ENCODE peak calls at places on chromosomes 4 and X, in four cellular contexts. M is H1, S is HCT116, E is esophagus muscularis mucosa. H is an unnamed sample.

GRCh38 chr4:76950052-76950845 is 697 bp downstream of the SEPTIN11 start:
- DNase-seq in E (no peak), S (no peak), M (peak; percentile 68), H (peak; percentile 7)

GRCh38 chr4:101191302-101192098 is 155.8 kb downstream of the PPP3CA start:
- DNase-seq in E (no peak), M (peak; percentile 50), S (no peak), H (peak; percentile 98)

GRCh38 chrX:66914082-66914481 is 275.2 kb upstream of the EDA2R start:
- DNase-seq in M (no peak), E (no peak), S (no peak), H (no peak)

GRCh38 chrX:104136241-104137019 is 20.4 kb downstream of the SLC25A53 start:
- DNase-seq in M (no peak), E (no peak), S (peak; percentile 63), H (peak; percentile 84)

GRCh38 chr4:163167333-163167626 is 590 bp upstream of the NAF1 start:
- DNase-seq in M (no peak), E (no peak), S (no peak), H (no peak)

GRCh38 chrX:74325130-74326059 is 21.4 kb downstream of the ZCCHC13 start:
- DNase-seq in E (no peak), M (peak; percentile 57), S (no peak), H (peak; percentile 67)

GRCh38 chrX:45619290-45619689 is 418.6 kb upstream of the DIPK2B start:
- DNase-seq in S (no peak), M (no peak), E (no peak), H (no peak)

GRCh38 chrX:83416273-83416672 is 91.8 kb upstream of the POU3F4 start:
- DNase-seq in E (no peak), M (no peak), S (no peak), H (no peak)

GRCh38 chr4:84582988-84583870 is at the start of gene CDS1:
- DNase-seq in S (no peak), E (no peak), M (peak; percentile 75), H (no peak)

GRCh38 chrX:46710927-46711623 is 47.8 kb downstream of the SLC9A7 start:
- DNase-seq in S (no peak), E (no peak), M (no peak), H (no peak)

GRCh38 chrX:144335402-144335801 is 451.5 kb downstream of the UBE2NL start:
- DNase-seq in S (no peak), M (no peak), E (no peak), H (no peak)

GRCh38 chrX:150913511-150913910 is 15.0 kb upstream of the CD99L2 start:
- DNase-seq in S (no peak), E (no peak), M (no peak), H (no peak)

GRCh38 chr4:69470561-69470960 is 25.1 kb downstream of the UGT2B4 start:
- DNase-seq in M (no peak), E (no peak), S (no peak), H (no peak)

GRCh38 chr4:41379230-41379629 is 122.5 kb downstream of the UCHL1 start:
- DNase-seq in S (no peak), E (peak; percentile 26), M (no peak), H (no peak)

GRCh38 chr4:128228778-128229457 is 58.7 kb downstream of the PGRMC2 start:
- DNase-seq in M (no peak), S (no peak), E (no peak), H (no peak)

GRCh38 chrX:16061296-16061695 is 62.1 kb upstream of the GRPR start:
- DNase-seq in E (no peak), S (no peak), M (no peak), H (no peak)

GRCh38 chr4:125677665-125678307 is 363.0 kb downstream of the FAT4 start:
- DNase-seq in S (no peak), E (no peak), M (no peak), H (no peak)

GRCh38 chrX:143363419-143363818 is 153.9 kb downstream of the SPANXN3 start:
- DNase-seq in M (no peak), E (no peak), S (no peak), H (no peak)

GRCh38 chr4:25095756-25096552 is 64.3 kb downstream of the SEPSECS start:
- DNase-seq in E (no peak), M (no peak), S (no peak), H (no peak)

GRCh38 chrX:13658602-13659001 is 5.7 kb downstream of the TCEANC start:
- DNase-seq in E (no peak), M (no peak), S (peak; percentile 35), H (peak; percentile 26)

GRCh38 chr4:91840359-91840758 is 463.4 kb upstream of the GRID2 start:
- DNase-seq in M (no peak), E (no peak), S (no peak), H (no peak)

GRCh38 chr4:41822326-41822725 is 73.8 kb upstream of the PHOX2B start:
- DNase-seq in S (no peak), M (no peak), E (no peak), H (no peak)

GRCh38 chr4:34939073-34939472 is 1305.2 kb downstream of the ARAP2 start:
- DNase-seq in M (no peak), E (no peak), S (no peak), H (no peak)

GRCh38 chrX:49308604-49309269 is 5.3 kb downstream of the GAGE10 start:
- DNase-seq in S (no peak), E (no peak), M (no peak), H (no peak)

GRCh38 chr4:109998867-109999303 is 86.2 kb downstream of the EGF start:
- DNase-seq in S (peak; percentile 68), E (no peak), M (no peak), H (peak; percentile 75)

GRCh38 chr4:15470149-15470520 is 453 bp downstream of the CC2D2A start:
- DNase-seq in E (no peak), S (no peak), M (no peak), H (no peak)

GRCh38 chr4:10811992-10812391 is 127.4 kb upstream of the CLNK start:
- DNase-seq in S (no peak), M (no peak), E (no peak), H (no peak)

GRCh38 chrX:24838624-24839023 is 144.9 kb downstream of the POLA1 start:
- DNase-seq in S (no peak), E (no peak), M (no peak), H (peak; percentile 51)

GRCh38 chr4:77217526-77217925 is 60.5 kb downstream of the CCNG2 start:
- DNase-seq in M (no peak), S (no peak), E (peak; percentile 90), H (no peak)

GRCh38 chr4:82989567-82990429 is 20.8 kb downstream of the LIN54 start:
- DNase-seq in E (no peak), S (no peak), M (no peak), H (no peak)

GRCh38 chr4:101420661-101421060 is 73.3 kb upstream of the PPP3CA start:
- DNase-seq in S (no peak), M (no peak), E (no peak), H (no peak)

GRCh38 chrX:45850775-45851433 is 650.2 kb upstream of the DIPK2B start:
- DNase-seq in M (peak; percentile 48), S (no peak), E (no peak), H (peak; percentile 77)

GRCh38 chr4:120694973-120695372 is 227.6 kb downstream of the PRDM5 start:
- DNase-seq in E (no peak), M (no peak), S (peak; percentile 56), H (peak; percentile 52)

GRCh38 chr4:188534917-188535316 is 395.7 kb downstream of the TRIML1 start:
- DNase-seq in E (no peak), S (no peak), M (no peak), H (no peak)

GRCh38 chr4:36665985-36666384 is 384.6 kb downstream of the DTHD1 start:
- DNase-seq in M (no peak), E (no peak), S (no peak), H (no peak)
- H3K4me3 ChIP-seq in M (no peak overlapping the region), E (no peak overlapping the region), S (no peak overlapping the region), H (no peak overlapping the region)

DNA sequence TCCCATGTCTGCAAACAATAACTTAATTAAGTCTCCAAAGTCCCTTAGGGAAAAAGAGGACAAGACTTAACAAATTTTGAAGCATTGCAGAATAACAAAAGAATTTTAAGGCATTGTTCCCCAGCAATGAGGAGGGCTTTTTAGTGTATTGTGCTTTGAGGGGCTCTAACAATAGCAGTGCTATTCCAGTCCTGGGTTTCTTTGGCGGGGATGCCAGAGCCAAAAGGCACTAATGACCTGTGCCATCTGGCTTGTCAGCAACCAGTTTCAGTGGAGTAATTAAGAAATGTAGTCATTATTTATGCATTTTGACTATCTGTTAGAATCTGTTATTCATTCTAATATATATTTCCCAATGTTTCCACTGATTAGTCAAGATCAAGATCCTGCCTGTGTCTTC is 575.4 kb downstream of the SPRY1 start:
- DNase-seq in E (no peak), S (no peak), M (no peak), H (peak; percentile 62)
- H3K4me3 ChIP-seq in E (no peak overlapping the region), S (no peak overlapping the region), M (no peak overlapping the region), H (no peak overlapping the region)

GRCh38 chr4:113971706-113972360 is 7.6 kb downstream of the ARSJ start:
- DNase-seq in E (no peak), M (no peak), S (no peak), H (no peak)
- H3K4me3 ChIP-seq in E (no peak overlapping the region), M (no peak overlapping the region), S (no peak overlapping the region), H (no peak overlapping the region)

GRCh38 chr4:386708-387105 is 49.1 kb downstream of the ZNF141 start:
- DNase-seq in M (no peak), S (no peak), E (no peak), H (no peak)
- H3K4me3 ChIP-seq in M (peak overlapping the region; percentile 80), S (no peak overlapping the region), E (no peak overlapping the region), H (no peak overlapping the region)

DNA sequence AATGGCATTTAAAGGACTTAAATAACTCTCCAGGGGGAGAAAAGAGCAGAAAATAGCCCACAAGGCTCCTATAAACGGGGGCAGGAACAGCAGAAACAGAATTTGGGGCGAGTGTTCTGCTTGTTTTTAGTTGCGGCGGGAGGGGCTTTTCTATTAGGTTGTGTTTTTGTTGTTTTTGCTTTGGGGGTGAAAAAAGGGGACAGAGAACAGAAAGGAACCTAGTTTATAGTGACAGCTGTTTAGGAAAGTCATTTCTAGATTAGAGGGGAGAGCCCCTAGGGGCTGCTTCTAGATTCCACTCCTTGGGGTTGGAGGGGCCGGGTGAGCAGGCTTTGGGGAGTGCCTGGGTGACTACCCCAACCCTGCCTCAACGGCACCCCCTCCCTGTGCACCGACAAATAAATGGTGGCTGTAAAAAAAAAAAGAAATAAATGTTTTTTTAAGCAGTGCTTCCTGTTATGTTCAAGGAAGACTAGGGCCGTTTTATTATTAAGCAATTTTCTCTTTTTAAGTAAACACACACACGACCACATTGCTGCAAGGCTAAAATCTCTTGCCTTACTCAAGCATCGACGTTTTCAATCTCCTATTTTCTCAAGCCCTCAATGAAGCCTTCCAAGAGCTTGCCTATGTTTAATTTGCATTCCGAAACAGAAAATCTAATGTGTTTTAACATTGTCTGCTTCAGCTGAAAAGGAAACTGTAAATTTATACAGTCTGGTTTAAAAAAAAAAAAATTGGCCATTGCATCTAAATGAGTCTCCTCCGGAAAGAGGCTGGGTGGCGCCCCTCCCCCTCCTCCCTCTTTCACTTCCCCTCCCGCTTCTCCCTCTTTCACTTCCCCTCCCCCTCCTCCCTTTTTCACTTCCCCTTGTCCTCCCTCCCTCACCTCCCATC is 123.3 kb upstream of the TBL1X start:
- DNase-seq in E (peak; percentile 91), M (no peak), S (no peak), H (peak; percentile 78)
- H3K4me3 ChIP-seq in E (peak overlapping the region; percentile 22), M (no peak overlapping the region), S (no peak overlapping the region), H (no peak overlapping the region)